ENCODE peak calls at places on chromosomes 6 and 20, in five cellular contexts. L is progenitor cell of endocrine pancreas; E is activated T-helper 9 cell treated with anti-CD3 and anti-CD28 coated beads, Interleukin-2, amount 50 U/mL, for 16 hours; Q is RPMI8226; F is HuH-7.5. O is an unnamed sample.
A peak's percentile ranks its signal among the peaks of the same experiment; 100 is the strongest.

GRCh38 chr20:33914871-33915270 is 78.8 kb upstream of the RALY start:
- DNase-seq in Q (peak; percentile 44), F (no peak), E (no peak), L (no peak), O (no peak)

GRCh38 chr20:22583773-22584629 is at the start of gene FOXA2:
- DNase-seq in Q (peak; percentile 31), E (no peak), F (peak; percentile 92), L (peak; percentile 81), O (no peak)

GRCh38 chr20:10263385-10264165 is 44.9 kb downstream of the SNAP25 start:
- DNase-seq in L (no peak), F (peak; percentile 70), Q (no peak), E (no peak), O (peak; percentile 5)

GRCh38 chr6:119116712-119117281 is 38.3 kb upstream of the FAM184A start:
- DNase-seq in Q (no peak), L (no peak), F (no peak), E (no peak), O (no peak)

GRCh38 chr6:169253745-169254238 is at the start of gene THBS2:
- DNase-seq in L (no peak), F (no peak), Q (no peak), E (no peak), O (no peak)

GRCh38 chr6:3904518-3904917 is 55.3 kb downstream of the FAM50B start:
- DNase-seq in Q (no peak), F (no peak), L (no peak), E (no peak), O (no peak)

GRCh38 chr6:128397996-128398395 is 122.4 kb downstream of the PTPRK start:
- DNase-seq in F (no peak), L (no peak), Q (no peak), E (no peak), O (no peak)

GRCh38 chr20:63711085-63711645 is 3.3 kb downstream of the ZGPAT start:
- DNase-seq in L (no peak), Q (no peak), F (no peak), E (no peak), O (no peak)

GRCh38 chr20:6746901-6747609 is 20.4 kb upstream of the BMP2 start:
- DNase-seq in L (no peak), Q (peak; percentile 7), E (no peak), F (no peak), O (no peak)

GRCh38 chr6:9481292-9482029 is 933.4 kb downstream of the TFAP2A start:
- DNase-seq in E (no peak), F (no peak), Q (no peak), L (no peak), O (no peak)

GRCh38 chr20:57283867-57284266 is 17.4 kb upstream of the BMP7 start:
- DNase-seq in Q (no peak), E (no peak), F (no peak), L (no peak), O (no peak)

GRCh38 chr6:169487579-169488205 is 214.1 kb downstream of the WDR27 start:
- DNase-seq in E (no peak), F (no peak), Q (no peak), L (no peak), O (peak; percentile 9)

GRCh38 chr20:6698723-6699122 is 68.8 kb upstream of the BMP2 start:
- DNase-seq in E (no peak), Q (peak; percentile 29), L (no peak), F (no peak), O (no peak)

GRCh38 chr6:16243055-16243454 is 4.7 kb downstream of the GMPR start:
- DNase-seq in L (no peak), E (no peak), F (no peak), Q (no peak), O (no peak)

GRCh38 chr6:123529843-123530242 is 106.9 kb downstream of the TRDN start:
- DNase-seq in Q (no peak), E (no peak), L (no peak), F (no peak), O (peak; percentile 13)

GRCh38 chr6:128150376-128150775 is 249.5 kb upstream of the THEMIS start:
- DNase-seq in L (no peak), Q (no peak), F (no peak), E (no peak), O (no peak)

GRCh38 chr6:93424303-93425064 is 5.1 kb upstream of the EPHA7 start:
- DNase-seq in L (no peak), Q (no peak), E (no peak), F (no peak), O (peak; percentile 38)

GRCh38 chr20:50273601-50274491 is 83.2 kb downstream of the CEBPB start:
- DNase-seq in E (no peak), Q (no peak), F (no peak), L (no peak), O (no peak)

GRCh38 chr20:57627972-57628650 is 7.9 kb upstream of the ZBP1 start:
- DNase-seq in E (no peak), Q (peak; percentile 63), F (no peak), L (no peak), O (no peak)

GRCh38 chr20:59149678-59150504 is 13.7 kb upstream of the ZNF831 start:
- DNase-seq in E (peak; percentile 42), L (no peak), F (no peak), Q (no peak), O (no peak)

GRCh38 chr6:82095091-82095490 is 152.5 kb downstream of the IBTK start:
- DNase-seq in F (no peak), Q (no peak), E (no peak), L (no peak), O (no peak)

GRCh38 chr20:10225439-10226080 is 6.9 kb downstream of the SNAP25 start:
- DNase-seq in L (no peak), Q (peak; percentile 12), F (no peak), E (no peak), O (no peak)

GRCh38 chr6:157148391-157149323 is 174.7 kb downstream of the TMEM242 start:
- DNase-seq in Q (no peak), L (no peak), F (no peak), E (no peak), O (no peak)

GRCh38 chr20:1370548-1371110 is 22.2 kb downstream of the FKBP1A start:
- DNase-seq in Q (no peak), E (no peak), F (no peak), L (no peak), O (no peak)

GRCh38 chr20:60224914-60225313 is 266.7 kb downstream of the CDH26 start:
- DNase-seq in Q (peak; percentile 36), L (no peak), E (no peak), F (no peak), O (no peak)

GRCh38 chr20:51678041-51678697 is 90.0 kb downstream of the ATP9A start:
- DNase-seq in E (no peak), Q (no peak), L (peak; percentile 19), F (no peak), O (no peak)

GRCh38 chr6:7758456-7758855 is 32.6 kb downstream of the BMP6 start:
- DNase-seq in L (no peak), E (no peak), F (no peak), Q (no peak), O (no peak)